ENCODE peak calls at places on chromosomes 7 and 10, in six cellular contexts. K, C, O, J, Z and U are unnamed samples.

GRCh38 chr10:88952647-88953111 is at the start of gene ACTA2:
- DNase-seq in K (no peak), J (no peak), O (no peak), Z (no peak), C (peak), U (peak)

GRCh38 chr10:33129181-33129928 is 171.3 kb upstream of the ITGB1 start:
- DNase-seq in C (no peak), K (no peak), J (no peak), Z (peak), O (peak), U (no peak)

GRCh38 chr10:46022978-46023702 is 7.3 kb downstream of the NCOA4 start:
- DNase-seq in K (peak), J (no peak), Z (peak), O (peak), C (no peak), U (peak)

GRCh38 chr7:123995617-123996326 is 37.1 kb downstream of the TMEM229A start:
- DNase-seq in K (no peak), Z (no peak), C (no peak), J (no peak), O (no peak), U (no peak)

GRCh38 chr7:139828880-139829653 is at the start of gene TBXAS1:
- DNase-seq in O (peak), K (no peak), J (no peak), Z (no peak), C (no peak), U (no peak)

GRCh38 chr10:24440817-24441790 is 232.2 kb downstream of the KIAA1217 start:
- DNase-seq in J (no peak), K (no peak), Z (no peak), C (no peak), O (no peak), U (no peak)

GRCh38 chr7:130274983-130275649 is 8.5 kb downstream of the CPA2 start:
- DNase-seq in K (peak), J (peak), Z (no peak), O (no peak), C (peak), U (peak)

GRCh38 chr7:117458977-117459583 is 20.7 kb upstream of the CFTR start:
- DNase-seq in Z (peak), J (peak), C (peak), K (no peak), O (no peak), U (peak)

GRCh38 chr7:50957427-50957826 is 174.7 kb upstream of the GRB10 start:
- DNase-seq in O (no peak), J (no peak), Z (no peak), K (no peak), C (peak), U (no peak)

GRCh38 chr10:47182934-47183725 is 116.9 kb upstream of the GDF10 start:
- DNase-seq in J (no peak), O (no peak), Z (no peak), C (no peak), K (no peak), U (no peak)

GRCh38 chr7:7208524-7208923 is 26.2 kb downstream of the C1GALT1 start:
- DNase-seq in Z (no peak), K (peak), O (no peak), C (no peak), J (no peak), U (no peak)

GRCh38 chr10:70478191-70479160 is at the start of gene PALD1:
- DNase-seq in C (peak), K (peak), O (peak), Z (no peak), J (no peak), U (peak)

GRCh38 chr10:29026802-29027201 is 262.1 kb upstream of the LYZL1 start:
- DNase-seq in J (no peak), O (no peak), K (no peak), C (no peak), Z (no peak), U (no peak)

GRCh38 chr10:128191847-128192246 is 65.6 kb upstream of the MKI67 start:
- DNase-seq in Z (no peak), K (no peak), J (no peak), O (no peak), C (no peak), U (no peak)

GRCh38 chr7:101804087-101804631 is 13.3 kb upstream of the CUX1 start:
- DNase-seq in Z (no peak), K (peak), J (no peak), O (no peak), C (peak), U (peak)

GRCh38 chr7:103704701-103705100 is 258.7 kb upstream of the SLC26A5 start:
- DNase-seq in Z (no peak), C (peak), J (peak), K (no peak), O (no peak), U (no peak)

GRCh38 chr7:69516208-69516820 is 82.0 kb upstream of the AUTS2 start:
- DNase-seq in K (no peak), Z (no peak), O (no peak), C (no peak), J (no peak), U (no peak)

GRCh38 chr7:13411151-13411550 is 578.3 kb downstream of the ETV1 start:
- DNase-seq in K (no peak), O (no peak), Z (no peak), J (peak), C (no peak), U (no peak)

GRCh38 chr10:4652111-4653010 is 173.6 kb upstream of the AKR1E2 start:
- DNase-seq in Z (no peak), C (peak), K (no peak), J (no peak), O (no peak), U (no peak)

GRCh38 chr7:24889611-24890010 is 90.4 kb downstream of the OSBPL3 start:
- DNase-seq in J (no peak), O (no peak), K (no peak), C (peak), Z (no peak), U (no peak)

GRCh38 chr10:86757110-86757790 is 831 bp downstream of the BMPR1A start:
- DNase-seq in Z (no peak), O (peak), J (no peak), C (peak), K (no peak), U (peak)

GRCh38 chr7:150942591-150943452 is 35.3 kb downstream of the KCNH2 start:
- DNase-seq in O (no peak), K (no peak), Z (no peak), C (no peak), J (no peak), U (no peak)

GRCh38 chr7:25062380-25062779 is 62.7 kb downstream of the CYCS start:
- DNase-seq in Z (no peak), J (no peak), O (no peak), C (no peak), K (no peak), U (no peak)

GRCh38 chr10:17046989-17047388 is 82.6 kb downstream of the CUBN start:
- DNase-seq in K (no peak), C (no peak), J (no peak), Z (no peak), O (no peak), U (no peak)

GRCh38 chr10:80486151-80486692 is 32.1 kb downstream of the TSPAN14 start:
- DNase-seq in O (no peak), Z (no peak), K (no peak), J (no peak), C (peak), U (no peak)

GRCh38 chr7:81574723-81575326 is 195.0 kb downstream of the HGF start:
- DNase-seq in J (no peak), Z (no peak), O (no peak), K (no peak), C (no peak), U (no peak)

GRCh38 chr10:11437391-11438241 is 173.8 kb downstream of the USP6NL start:
- DNase-seq in J (no peak), Z (no peak), K (peak), O (no peak), C (peak), U (peak)

GRCh38 chr10:29470355-29470705 is 164.4 kb downstream of the SVIL start:
- DNase-seq in O (peak), Z (no peak), J (no peak), C (peak), K (peak), U (peak)